ENCODE peak calls at places on chromosomes 2 and 18, in nine cellular contexts. Y, N, M, R, B, A, W, V and D are unnamed samples.

GRCh38 chr2:120238728-120239487 is 13.7 kb upstream of the RALB start:
- DNase-seq in Y (no peak), N (no peak), M (no peak), R (peak; percentile 71), B (no peak), A (no peak), W (no peak), V (no peak), D (no peak)

GRCh38 chr18:56389190-56389589 is 249.2 kb downstream of the TXNL1 start:
- DNase-seq in Y (no peak), N (no peak), M (no peak), R (no peak), B (no peak), A (no peak), W (peak; percentile 11), V (no peak), D (no peak)

GRCh38 chr2:190996338-190996946 is 17.5 kb downstream of the STAT1 start:
- DNase-seq in Y (peak; percentile 49), N (peak; percentile 75), M (no peak), R (no peak), B (no peak), A (no peak), W (no peak), V (no peak), D (peak; percentile 76)

GRCh38 chr2:234951386-234952269 is at the start of gene SH3BP4:
- DNase-seq in Y (peak; percentile 90), N (peak; percentile 98), M (no peak), R (peak; percentile 89), B (peak; percentile 72), A (no peak), W (peak; percentile 87), V (peak; percentile 3), D (peak; percentile 80)

GRCh38 chr18:45652703-45653490 is 37.6 kb downstream of the SLC14A2 start:
- DNase-seq in Y (no peak), N (no peak), M (no peak), R (peak; percentile 43), B (no peak), A (no peak), W (no peak), V (no peak), D (no peak)

GRCh38 chr18:59695551-59695950 is 1.7 kb downstream of the CCBE1 start:
- DNase-seq in Y (no peak), N (no peak), M (no peak), R (no peak), B (no peak), A (no peak), W (no peak), V (no peak), D (no peak)

GRCh38 chr2:120867290-120868231 is 131.9 kb downstream of the GLI2 start:
- DNase-seq in Y (peak; percentile 31), N (peak; percentile 87), M (no peak), R (peak; percentile 94), B (no peak), A (no peak), W (peak; percentile 77), V (no peak), D (peak; percentile 71)

GRCh38 chr18:48116873-48117630 is 186.6 kb upstream of the SMAD2 start:
- DNase-seq in Y (no peak), N (no peak), M (no peak), R (no peak), B (no peak), A (no peak), W (no peak), V (no peak), D (no peak)

GRCh38 chr2:170146784-170147183 is 31.2 kb upstream of the MYO3B start:
- DNase-seq in Y (no peak), N (no peak), M (no peak), R (no peak), B (no peak), A (no peak), W (no peak), V (no peak), D (no peak)

GRCh38 chr2:213834746-213835145 is 550.5 kb downstream of the SPAG16 start:
- DNase-seq in Y (no peak), N (no peak), M (no peak), R (no peak), B (no peak), A (no peak), W (no peak), V (no peak), D (no peak)

GRCh38 chr2:130332271-130333073 is 10.2 kb upstream of the IMP4 start:
- DNase-seq in Y (peak; percentile 86), N (peak; percentile 86), M (no peak), R (peak; percentile 82), B (peak; percentile 72), A (peak; percentile 48), W (peak; percentile 61), V (peak; percentile 51), D (peak; percentile 82)

GRCh38 chr2:113117594-113118262 is 9.7 kb upstream of the IL1RN start:
- DNase-seq in Y (no peak), N (no peak), M (no peak), R (no peak), B (no peak), A (peak; percentile 60), W (no peak), V (no peak), D (no peak)